ENCODE peak calls at places on chromosomes 16 and 17, in four cellular contexts. One of them, this sample, is unnamed.

GRCh38 chr17:13484020-13484419 is 117.7 kb downstream of the HS3ST3A1 start:
- DNase-seq in H1: no peak
- DNase-seq in K562: no peak
- DNase-seq in SK-N-SH: no peak
- DNase-seq in this sample: no peak

GRCh38 chr17:76544123-76544915 is 4.5 kb downstream of the PRCD start:
- DNase-seq in H1: no peak
- DNase-seq in K562: no peak
- DNase-seq in SK-N-SH: peak
- DNase-seq in this sample: no peak

GRCh38 chr17:51165680-51166197 is 472 bp upstream of the NME2 start:
- DNase-seq in H1: peak
- DNase-seq in K562: peak
- DNase-seq in SK-N-SH: peak
- DNase-seq in this sample: no peak

GRCh38 chr17:60135951-60136666 is 13.7 kb upstream of the CA4 start:
- DNase-seq in H1: peak
- DNase-seq in K562: no peak
- DNase-seq in SK-N-SH: no peak
- DNase-seq in this sample: no peak

GRCh38 chr16:53052519-53053501 is at the start of gene CHD9NB:
- DNase-seq in H1: no peak
- DNase-seq in K562: no peak
- DNase-seq in SK-N-SH: peak
- DNase-seq in this sample: no peak

GRCh38 chr17:41486809-41487530 is 2.7 kb downstream of the KRT36 start:
- DNase-seq in H1: peak
- DNase-seq in K562: peak
- DNase-seq in SK-N-SH: peak
- DNase-seq in this sample: no peak

GRCh38 chr17:1865252-1866037 is 35.6 kb downstream of the RPA1 start:
- DNase-seq in H1: peak
- DNase-seq in K562: peak
- DNase-seq in SK-N-SH: peak
- DNase-seq in this sample: no peak

GRCh38 chr17:50872710-50873424 is 6.7 kb upstream of the TOB1 start:
- DNase-seq in H1: no peak
- DNase-seq in K562: no peak
- DNase-seq in SK-N-SH: no peak
- DNase-seq in this sample: no peak

GRCh38 chr17:27473748-27474609 is 17.7 kb downstream of the KSR1 start:
- DNase-seq in H1: no peak
- DNase-seq in K562: peak
- DNase-seq in SK-N-SH: no peak
- DNase-seq in this sample: peak

GRCh38 chr17:41100081-41100480 is 1.9 kb downstream of the KRTAP4-16 start:
- DNase-seq in H1: no peak
- DNase-seq in K562: no peak
- DNase-seq in SK-N-SH: no peak
- DNase-seq in this sample: no peak

GRCh38 chr17:31417051-31417792 is 25.7 kb downstream of the RAB11FIP4 start:
- DNase-seq in H1: no peak
- DNase-seq in K562: no peak
- DNase-seq in SK-N-SH: no peak
- DNase-seq in this sample: no peak

GRCh38 chr16:65202461-65202860 is 80.6 kb upstream of the CDH11 start:
- DNase-seq in H1: no peak
- DNase-seq in K562: no peak
- DNase-seq in SK-N-SH: no peak
- DNase-seq in this sample: no peak

GRCh38 chr17:45227631-45228120 is 6.0 kb downstream of the FMNL1 start:
- DNase-seq in H1: no peak
- DNase-seq in K562: no peak
- DNase-seq in SK-N-SH: no peak
- DNase-seq in this sample: no peak

GRCh38 chr16:57041182-57042156 is 50.9 kb upstream of the CPNE2 start:
- DNase-seq in H1: no peak
- DNase-seq in K562: no peak
- DNase-seq in SK-N-SH: no peak
- DNase-seq in this sample: peak

GRCh38 chr16:86710602-86710950 is 132.2 kb downstream of the FOXL1 start:
- DNase-seq in H1: no peak
- DNase-seq in K562: no peak
- DNase-seq in SK-N-SH: no peak
- DNase-seq in this sample: no peak

GRCh38 chr17:78673395-78673794 is 96.2 kb upstream of the DNAH17 start:
- DNase-seq in H1: no peak
- DNase-seq in K562: no peak
- DNase-seq in SK-N-SH: no peak
- DNase-seq in this sample: no peak

GRCh38 chr17:75810216-75810615 is 25.6 kb downstream of the UNK start:
- DNase-seq in H1: no peak
- DNase-seq in K562: peak
- DNase-seq in SK-N-SH: no peak
- DNase-seq in this sample: no peak

GRCh38 chr16:57104706-57105105 is 12.3 kb downstream of the CPNE2 start:
- DNase-seq in H1: no peak
- DNase-seq in K562: no peak
- DNase-seq in SK-N-SH: no peak
- DNase-seq in this sample: no peak

GRCh38 chr16:22092143-22092933 is at the start of gene VWA3A:
- DNase-seq in H1: peak
- DNase-seq in K562: no peak
- DNase-seq in SK-N-SH: no peak
- DNase-seq in this sample: no peak

GRCh38 chr16:60744198-60744597 is 1292.0 kb downstream of the CDH8 start:
- DNase-seq in H1: no peak
- DNase-seq in K562: no peak
- DNase-seq in SK-N-SH: no peak
- DNase-seq in this sample: no peak

GRCh38 chr17:67605259-67605912 is 112.3 kb upstream of the NOL11 start:
- DNase-seq in H1: no peak
- DNase-seq in K562: no peak
- DNase-seq in SK-N-SH: peak
- DNase-seq in this sample: no peak

GRCh38 chr17:75922173-75922961 is 17.7 kb upstream of the MRPL38 start:
- DNase-seq in H1: no peak
- DNase-seq in K562: no peak
- DNase-seq in SK-N-SH: no peak
- DNase-seq in this sample: no peak

GRCh38 chr17:27733771-27734170 is 66.6 kb downstream of the NOS2 start:
- DNase-seq in H1: no peak
- DNase-seq in K562: no peak
- DNase-seq in SK-N-SH: no peak
- DNase-seq in this sample: no peak

GRCh38 chr16:23269248-23270091 is 32.6 kb upstream of the SCNN1B start:
- DNase-seq in H1: no peak
- DNase-seq in K562: no peak
- DNase-seq in SK-N-SH: no peak
- DNase-seq in this sample: no peak

GRCh38 chr17:61206922-61207321 is 192.7 kb upstream of the TBX2 start:
- DNase-seq in H1: no peak
- DNase-seq in K562: no peak
- DNase-seq in SK-N-SH: no peak
- DNase-seq in this sample: no peak

GRCh38 chr17:73052923-73053322 is 39.6 kb downstream of the SLC39A11 start:
- DNase-seq in H1: no peak
- DNase-seq in K562: no peak
- DNase-seq in SK-N-SH: no peak
- DNase-seq in this sample: no peak

GRCh38 chr16:3655030-3655790 is 719 bp downstream of the DNASE1 start:
- DNase-seq in H1: no peak
- DNase-seq in K562: no peak
- DNase-seq in SK-N-SH: peak
- DNase-seq in this sample: no peak

GRCh38 chr17:55413825-55414489 is 7.7 kb downstream of the MMD start:
- DNase-seq in H1: no peak
- DNase-seq in K562: no peak
- DNase-seq in SK-N-SH: no peak
- DNase-seq in this sample: no peak

GRCh38 chr16:71855937-71856662 is 10.3 kb downstream of the ATXN1L start:
- DNase-seq in H1: no peak
- DNase-seq in K562: no peak
- DNase-seq in SK-N-SH: no peak
- DNase-seq in this sample: no peak

GRCh38 chr17:14557482-14557881 is 256.6 kb downstream of the HS3ST3B1 start:
- DNase-seq in H1: no peak
- DNase-seq in K562: no peak
- DNase-seq in SK-N-SH: no peak
- DNase-seq in this sample: no peak

GRCh38 chr17:27380551-27380950 is 75.7 kb upstream of the KSR1 start:
- DNase-seq in H1: no peak
- DNase-seq in K562: no peak
- DNase-seq in SK-N-SH: no peak
- DNase-seq in this sample: no peak

GRCh38 chr16:53744449-53744848 is 40.5 kb downstream of the FTO start:
- DNase-seq in H1: no peak
- DNase-seq in K562: no peak
- DNase-seq in SK-N-SH: no peak
- DNase-seq in this sample: no peak

GRCh38 chr17:14621826-14622621 is 321.1 kb downstream of the HS3ST3B1 start:
- DNase-seq in H1: no peak
- DNase-seq in K562: no peak
- DNase-seq in SK-N-SH: no peak
- DNase-seq in this sample: no peak

GRCh38 chr16:30606004-30606403 is 4.2 kb downstream of the ZNF689 start:
- DNase-seq in H1: no peak
- DNase-seq in K562: no peak
- DNase-seq in SK-N-SH: no peak
- DNase-seq in this sample: no peak

GRCh38 chr16:30605148-30605547 is 5.0 kb downstream of the ZNF689 start:
- DNase-seq in H1: no peak
- DNase-seq in K562: no peak
- DNase-seq in SK-N-SH: no peak
- DNase-seq in this sample: no peak

GRCh38 chr16:30604316-30604947 is 5.8 kb downstream of the ZNF689 start:
- DNase-seq in H1: no peak
- DNase-seq in K562: no peak
- DNase-seq in SK-N-SH: no peak
- DNase-seq in this sample: no peak

GRCh38 chr16:30609928-30610839 is at the start of gene ZNF689:
- DNase-seq in H1: peak
- DNase-seq in K562: peak
- DNase-seq in SK-N-SH: peak
- DNase-seq in this sample: peak

GRCh38 chr16:30609002-30609927 is 924 bp downstream of the ZNF689 start:
- DNase-seq in H1: peak
- DNase-seq in K562: peak
- DNase-seq in SK-N-SH: peak
- DNase-seq in this sample: no peak
- TF ChIP-seq NRF1 in H1: no peak
- TF ChIP-seq NRF1 in K562: no peak
- TF ChIP-seq NRF1 in SK-N-SH: peak
- TF ChIP-seq NRF1 in this sample: no peak

DNA sequence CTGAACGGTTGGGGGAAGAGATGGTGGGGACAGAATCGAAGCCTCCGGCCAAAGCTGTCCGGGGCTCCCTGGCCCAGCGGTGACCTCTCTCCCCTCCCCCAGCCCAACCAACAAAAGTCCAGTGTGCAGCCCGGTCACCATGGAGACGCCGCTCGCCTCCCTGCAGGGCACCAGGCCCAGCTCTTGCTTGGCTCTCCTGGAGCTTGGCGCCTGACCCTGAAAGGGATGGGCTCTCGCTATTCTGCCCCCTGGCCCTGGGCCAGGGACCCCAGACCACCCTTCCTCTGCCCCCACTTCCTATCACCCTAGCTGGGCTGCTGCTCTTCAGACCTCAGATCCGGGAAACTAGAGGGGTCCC is 1.3 kb downstream of the METRN start:
- DNase-seq in H1: no peak
- DNase-seq in K562: peak
- DNase-seq in SK-N-SH: peak
- DNase-seq in this sample: no peak
- TF ChIP-seq NRF1 in H1: no peak
- TF ChIP-seq NRF1 in K562: no peak
- TF ChIP-seq NRF1 in SK-N-SH: no peak
- TF ChIP-seq NRF1 in this sample: no peak

DNA sequence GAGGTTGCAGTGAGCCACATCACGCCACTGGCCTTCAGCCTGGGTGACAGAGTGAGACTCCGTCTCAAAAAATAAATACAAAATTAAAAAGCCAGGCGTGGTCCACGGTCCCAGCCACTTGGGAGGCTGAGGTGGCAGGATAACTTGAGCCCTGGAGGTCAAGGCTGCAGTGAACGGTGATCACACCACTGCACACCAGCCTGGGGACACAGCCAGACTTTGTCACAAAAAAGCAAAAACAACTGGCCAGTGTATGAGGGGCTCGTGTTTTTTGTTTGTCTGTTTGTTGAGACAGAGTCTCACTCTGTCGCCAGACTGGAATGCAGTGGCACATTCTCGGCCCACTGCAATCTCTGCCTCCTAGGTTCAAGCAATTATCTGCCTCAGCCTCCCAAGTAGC is 1.2 kb upstream of the UBB start:
- DNase-seq in H1: no peak
- DNase-seq in K562: no peak
- DNase-seq in SK-N-SH: no peak
- DNase-seq in this sample: no peak
- TF ChIP-seq NRF1 in H1: no peak
- TF ChIP-seq NRF1 in K562: no peak
- TF ChIP-seq NRF1 in SK-N-SH: no peak
- TF ChIP-seq NRF1 in this sample: no peak

GRCh38 chr16:8641671-8642070 is 20.2 kb downstream of the METTL22 start:
- DNase-seq in H1: no peak
- DNase-seq in K562: no peak
- DNase-seq in SK-N-SH: no peak
- DNase-seq in this sample: no peak
- TF ChIP-seq NRF1 in H1: no peak
- TF ChIP-seq NRF1 in K562: no peak
- TF ChIP-seq NRF1 in SK-N-SH: no peak
- TF ChIP-seq NRF1 in this sample: no peak

GRCh38 chr17:49028271-49028670 is 31.1 kb downstream of the IGF2BP1 start:
- DNase-seq in H1: no peak
- DNase-seq in K562: no peak
- DNase-seq in SK-N-SH: no peak
- DNase-seq in this sample: no peak

GRCh38 chr17:49029841-49030240 is 32.7 kb downstream of the IGF2BP1 start:
- DNase-seq in H1: no peak
- DNase-seq in K562: no peak
- DNase-seq in SK-N-SH: no peak
- DNase-seq in this sample: no peak

GRCh38 chr17:49036270-49036626 is 39.1 kb downstream of the IGF2BP1 start:
- DNase-seq in H1: no peak
- DNase-seq in K562: no peak
- DNase-seq in SK-N-SH: no peak
- DNase-seq in this sample: no peak

GRCh38 chr17:49035470-49036269 is 38.5 kb downstream of the IGF2BP1 start:
- DNase-seq in H1: peak
- DNase-seq in K562: peak
- DNase-seq in SK-N-SH: peak
- DNase-seq in this sample: no peak

GRCh38 chr17:49031965-49032928 is 35.1 kb downstream of the IGF2BP1 start:
- DNase-seq in H1: peak
- DNase-seq in K562: peak
- DNase-seq in SK-N-SH: peak
- DNase-seq in this sample: peak
- TF ChIP-seq NRF1 in H1: no peak
- TF ChIP-seq NRF1 in K562: no peak
- TF ChIP-seq NRF1 in SK-N-SH: no peak
- TF ChIP-seq NRF1 in this sample: no peak

This sample was measured in GM12878.